ENCODE peak calls at places on chromosomes 6 and 20, in seven cellular contexts. W is tibial nerve, H is adrenal gland, P is A549, Y is IMR-90, T is breast epithelium, X is GM12892. B is an unnamed sample.

GRCh38 chr6:34872332-34872731 is 15.5 kb downstream of the TAF11 start:
- DNase-seq in W (no peak), H (no peak), P (no peak), Y (no peak), T (no peak), X (no peak), B (no peak)

GRCh38 chr20:38728237-38728761 is 4.0 kb downstream of the SLC32A1 start:
- DNase-seq in W (no peak), H (no peak), P (no peak), Y (no peak), T (no peak), X (no peak), B (no peak)

GRCh38 chr20:61123751-61124368 is 128.2 kb upstream of the CDH4 start:
- DNase-seq in W (no peak), H (no peak), P (no peak), Y (no peak), T (no peak), X (no peak), B (no peak)

GRCh38 chr6:90386796-90387390 is 90.2 kb upstream of the BACH2 start:
- DNase-seq in W (no peak), H (no peak), P (no peak), Y (no peak), T (peak; percentile 45), X (no peak), B (no peak)

GRCh38 chr20:53176133-53176532 is 204.0 kb downstream of the TSHZ2 start:
- DNase-seq in W (no peak), H (no peak), P (no peak), Y (no peak), T (no peak), X (no peak), B (peak; percentile 15)

GRCh38 chr6:84779380-84779779 is 15.0 kb upstream of the TBX18 start:
- DNase-seq in W (no peak), H (no peak), P (no peak), Y (no peak), T (no peak), X (no peak), B (no peak)

GRCh38 chr6:5087389-5087788 is 2.2 kb downstream of the PPP1R3G start:
- DNase-seq in W (peak; percentile 30), H (no peak), P (no peak), Y (no peak), T (no peak), X (no peak), B (no peak)

GRCh38 chr20:41352666-41353065 is 12.0 kb downstream of the LPIN3 start:
- DNase-seq in W (no peak), H (no peak), P (no peak), Y (no peak), T (no peak), X (no peak), B (no peak)

GRCh38 chr20:3486850-3487249 is 16.0 kb downstream of the ATRN start:
- DNase-seq in W (no peak), H (no peak), P (no peak), Y (no peak), T (no peak), X (no peak), B (no peak)

GRCh38 chr6:83071023-83071422 is 3.6 kb downstream of the DOP1A start:
- DNase-seq in W (no peak), H (no peak), P (no peak), Y (no peak), T (no peak), X (no peak), B (no peak)

GRCh38 chr20:38728911-38729642 is 4.8 kb downstream of the SLC32A1 start:
- DNase-seq in W (no peak), H (no peak), P (no peak), Y (no peak), T (no peak), X (peak; percentile 20), B (no peak)

GRCh38 chr6:195861-196360 is 96.4 kb upstream of the DUSP22 start:
- DNase-seq in W (peak; percentile 61), H (peak; percentile 27), P (no peak), Y (peak; percentile 22), T (no peak), X (no peak), B (no peak)

GRCh38 chr20:16898433-16898832 is 150.3 kb downstream of the OTOR start:
- DNase-seq in W (no peak), H (no peak), P (no peak), Y (peak; percentile 17), T (no peak), X (no peak), B (no peak)

GRCh38 chr6:36649721-36650484 is 28.6 kb upstream of the CDKN1A start:
- DNase-seq in W (no peak), H (no peak), P (no peak), Y (no peak), T (no peak), X (no peak), B (no peak)

GRCh38 chr6:166592818-166593217 is 6.3 kb upstream of the RAMACL start:
- DNase-seq in W (no peak), H (no peak), P (no peak), Y (peak; percentile 84), T (no peak), X (no peak), B (no peak)

GRCh38 chr6:56692586-56693245 is 50.0 kb upstream of the DST start:
- DNase-seq in W (no peak), H (no peak), P (no peak), Y (peak; percentile 78), T (no peak), X (no peak), B (no peak)

GRCh38 chr20:23159256-23159922 is 73.3 kb upstream of the CD93 start:
- DNase-seq in W (no peak), H (no peak), P (no peak), Y (no peak), T (no peak), X (no peak), B (no peak)

GRCh38 chr6:149046822-149047246 is 270.7 kb upstream of the TAB2 start:
- DNase-seq in W (no peak), H (no peak), P (no peak), Y (peak; percentile 58), T (no peak), X (no peak), B (no peak)

GRCh38 chr6:19911223-19911622 is 74.1 kb downstream of the ID4 start:
- DNase-seq in W (no peak), H (no peak), P (no peak), Y (no peak), T (no peak), X (no peak), B (no peak)

GRCh38 chr20:32456869-32457421 is 98.8 kb downstream of the ASXL1 start:
- DNase-seq in W (no peak), H (peak; percentile 49), P (peak; percentile 70), Y (peak; percentile 17), T (no peak), X (peak; percentile 92), B (peak; percentile 37)

GRCh38 chr6:27495386-27496135 is 22.7 kb upstream of the ZNF184 start:
- DNase-seq in W (peak; percentile 59), H (peak; percentile 35), P (peak; percentile 90), Y (peak; percentile 91), T (no peak), X (no peak), B (peak; percentile 86)
- TF ChIP-seq POLR2A in W (no peak), H (no peak), P (no peak), Y (no peak), T (no peak), X (no peak), B (no peak)

DNA sequence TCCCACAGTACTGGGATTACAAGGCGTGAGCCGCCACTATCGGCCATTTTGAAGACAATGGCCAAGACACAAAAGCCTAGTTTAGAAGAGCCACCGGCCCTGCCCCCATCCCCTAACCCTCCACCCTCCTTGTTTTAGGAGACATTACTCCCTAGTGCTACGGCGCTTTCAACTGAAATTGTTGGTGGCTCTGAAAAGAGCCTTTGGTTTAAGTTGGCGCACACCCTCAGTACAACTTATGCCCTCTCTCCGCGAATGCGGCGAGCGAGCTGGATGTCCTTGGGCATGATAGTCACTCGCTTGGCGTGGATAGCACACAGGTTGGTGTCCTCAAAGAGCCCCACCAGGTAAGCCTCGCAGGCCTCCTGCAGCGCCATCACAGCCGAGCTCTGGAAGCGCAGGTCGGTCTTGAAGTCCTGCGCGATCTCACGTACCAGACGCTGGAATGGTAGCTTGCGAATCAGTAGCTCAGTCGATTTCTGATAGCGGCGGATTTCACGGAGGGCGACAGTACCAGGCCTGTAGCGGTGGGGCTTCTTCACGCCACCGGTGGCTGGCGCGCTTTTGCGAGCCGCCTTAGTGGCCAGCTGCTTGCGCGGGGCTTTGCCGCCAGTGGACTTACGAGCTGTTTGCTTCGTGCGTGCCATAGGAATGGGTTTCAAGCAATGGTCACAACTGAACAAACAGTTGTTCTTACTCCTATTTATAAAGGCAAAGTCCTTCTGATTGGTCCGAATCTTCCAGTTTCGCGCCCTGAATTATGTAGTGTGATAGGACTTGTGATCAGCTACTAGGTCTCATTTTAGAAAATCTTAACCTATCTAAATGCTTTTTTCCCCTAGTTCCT is 114.8 kb upstream of the BTN3A2 start:
- DNase-seq in W (peak; percentile 17), H (peak; percentile 71), P (peak; percentile 82), Y (peak; percentile 73), T (peak; percentile 77), X (no peak), B (peak; percentile 96)
- TF ChIP-seq POLR2A in W (no peak), H (peak; percentile 91), P (peak; percentile 63), Y (peak; percentile 89), T (peak; percentile 32), X (peak; percentile 97), B (peak; percentile 100)

DNA sequence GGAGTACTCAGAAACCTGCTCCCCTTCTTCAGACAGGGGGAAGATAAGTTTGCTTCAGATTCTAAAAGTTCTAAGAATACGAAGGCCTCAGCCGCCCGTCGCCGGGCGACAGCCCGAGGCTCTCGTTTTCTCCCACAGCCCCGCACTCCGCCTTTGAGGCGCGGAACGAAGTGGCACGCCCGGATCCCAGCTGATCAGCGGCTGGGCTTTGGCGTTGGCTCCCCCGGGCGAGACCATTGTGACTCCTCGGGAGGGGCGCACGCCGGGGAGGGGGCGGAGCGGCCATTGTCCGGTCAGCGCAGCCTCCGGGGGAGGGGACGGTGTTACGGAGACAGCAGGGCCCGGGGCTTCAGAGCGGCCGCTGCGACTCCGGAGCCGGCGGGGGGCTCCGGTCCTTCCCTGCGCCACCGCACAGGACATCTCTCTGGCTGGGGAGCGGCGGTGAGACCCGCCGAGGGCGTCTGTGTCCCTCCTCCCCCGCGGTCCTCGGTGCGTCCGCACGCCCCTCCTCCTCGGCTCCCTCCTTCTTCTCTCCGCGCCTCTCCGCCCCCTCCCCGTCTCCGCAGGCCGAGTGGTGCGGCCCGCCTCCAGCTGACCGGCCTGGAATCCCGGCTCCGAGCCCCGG is at the start of gene ZFAND3:
- DNase-seq in W (peak; percentile 93), H (peak; percentile 95), P (peak; percentile 96), Y (peak; percentile 96), T (peak; percentile 93), X (peak; percentile 86), B (peak; percentile 98)
- TF ChIP-seq POLR2A in W (peak; percentile 7), H (peak; percentile 3), P (no peak), Y (peak; percentile 80), T (no peak), X (peak; percentile 7), B (no peak)

DNA sequence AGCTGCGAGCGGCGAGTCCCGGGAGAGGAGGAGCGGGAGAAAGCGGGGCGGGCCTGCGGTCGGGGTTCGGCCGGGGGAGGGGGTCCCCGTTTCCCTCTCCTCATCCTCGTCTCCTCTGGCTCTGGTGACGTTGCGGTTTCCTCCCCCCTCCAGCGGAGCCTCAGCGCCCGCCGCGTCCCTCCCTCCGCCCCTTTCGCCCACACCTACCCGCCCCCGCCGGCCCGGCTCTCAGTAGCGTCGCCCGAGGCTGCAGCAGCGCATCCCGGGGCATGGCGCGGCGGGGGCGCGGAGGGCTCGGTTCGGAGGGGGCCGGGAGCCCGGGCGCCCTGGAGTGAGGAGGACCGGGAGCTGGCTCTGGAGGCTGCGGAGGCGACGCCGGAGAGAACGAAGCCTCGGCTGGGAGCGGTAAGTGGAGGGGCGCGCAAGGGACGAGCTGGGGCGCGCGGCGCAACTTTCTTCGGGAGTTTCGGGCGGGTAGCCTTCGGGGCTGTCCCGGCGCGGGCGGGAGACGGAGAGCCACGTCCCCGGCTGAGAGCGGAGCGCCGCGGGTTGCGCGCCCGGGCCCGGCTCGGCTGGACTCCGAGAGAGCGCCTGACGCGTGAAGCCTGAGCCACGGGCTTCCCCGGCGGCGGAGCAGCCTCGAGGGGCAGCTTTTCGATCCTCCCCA is at the start of gene DSE:
- DNase-seq in W (peak; percentile 80), H (peak; percentile 78), P (peak; percentile 55), Y (peak; percentile 86), T (peak; percentile 64), X (peak; percentile 71), B (peak; percentile 44)
- TF ChIP-seq POLR2A in W (peak; percentile 85), H (peak; percentile 71), P (peak; percentile 40), Y (peak; percentile 76), T (peak; percentile 33), X (peak; percentile 72), B (no peak)